ENCODE peak calls at places on chromosomes 1 and 21, in eight cellular contexts. R is COR-L47; W is heart left ventricle; P is HT-29; C is activated T-cell treated with anti-CD3 and anti-CD28 coated beads, Interleukin-2, amount 50 U/mL, for 24 hours; D is central memory CD4-positive, alpha-beta T cell; I is NCI-H510A treated with DMSO at 0.1 percent for 48 hours; E is stimulated activated CD8-positive, alpha-beta memory T cell treated with anti-CD3 and anti-CD28 coated beads, Interleukin-7, amount 100 ng/mL, for 1 hour. M is an unnamed sample.

GRCh38 chr21:38773108-38774061 is 32.3 kb upstream of the ETS2 start:
- DNase-seq in P (peak; percentile 36), E (no peak), R (no peak), W (peak; percentile 52), D (no peak), C (peak; percentile 48), I (no peak), M (no peak)

GRCh38 chr1:183993132-183993531 is 44.4 kb downstream of the COLGALT2 start:
- DNase-seq in R (no peak), P (no peak), C (no peak), I (no peak), W (no peak), E (no peak), D (no peak), M (no peak)

GRCh38 chr1:198778049-198778448 is 139.2 kb downstream of the PTPRC start:
- DNase-seq in R (no peak), C (no peak), E (no peak), D (no peak), W (no peak), P (no peak), I (no peak), M (peak; percentile 24)

GRCh38 chr1:33410091-33410701 is 20.7 kb downstream of the PHC2 start:
- DNase-seq in I (peak; percentile 61), P (no peak), C (no peak), R (no peak), E (no peak), D (no peak), W (no peak), M (no peak)

GRCh38 chr1:228933753-228934152 is 198.5 kb downstream of the RHOU start:
- DNase-seq in C (no peak), P (no peak), D (no peak), R (no peak), I (no peak), E (no peak), W (no peak), M (no peak)

GRCh38 chr1:62962794-62963776 is 179.2 kb downstream of the ATG4C start:
- DNase-seq in W (peak; percentile 30), C (peak; percentile 32), D (no peak), P (peak; percentile 33), I (no peak), E (no peak), R (peak; percentile 16), M (no peak)

GRCh38 chr21:38930065-38930464 is 124.3 kb downstream of the ETS2 start:
- DNase-seq in D (no peak), R (no peak), E (no peak), W (no peak), I (no peak), C (no peak), P (no peak), M (no peak)

GRCh38 chr1:75765697-75766355 is 20.2 kb upstream of the RABGGTB start:
- DNase-seq in R (no peak), W (no peak), P (no peak), C (no peak), I (no peak), D (no peak), E (no peak), M (no peak)

GRCh38 chr1:168917796-168918195 is 188.7 kb upstream of the ATP1B1 start:
- DNase-seq in W (no peak), P (no peak), E (no peak), C (no peak), I (no peak), D (no peak), R (no peak), M (no peak)

GRCh38 chr1:22323846-22324504 is 127.7 kb upstream of the ZBTB40 start:
- DNase-seq in I (peak; percentile 21), D (no peak), P (no peak), C (no peak), E (no peak), W (no peak), R (no peak), M (no peak)

GRCh38 chr1:237411621-237412020 is 369.6 kb downstream of the RYR2 start:
- DNase-seq in E (no peak), P (no peak), W (no peak), C (no peak), D (peak; percentile 28), I (peak; percentile 1), R (no peak), M (no peak)

GRCh38 chr21:36756527-36756926 is 57.6 kb downstream of the SIM2 start:
- DNase-seq in E (no peak), C (no peak), D (no peak), R (no peak), W (no peak), I (peak; percentile 6), P (peak; percentile 49), M (no peak)

GRCh38 chr1:68230901-68231626 is 1.3 kb downstream of the WLS start:
- DNase-seq in E (no peak), C (no peak), W (peak; percentile 55), D (no peak), P (peak; percentile 30), R (no peak), I (no peak), M (peak; percentile 33)

GRCh38 chr1:205922314-205922713 is 20.9 kb downstream of the SLC26A9 start:
- DNase-seq in I (no peak), C (no peak), P (no peak), W (no peak), R (no peak), E (no peak), D (no peak), M (no peak)

GRCh38 chr1:36351222-36351977 is 28.0 kb upstream of the EVA1B start:
- DNase-seq in W (no peak), D (no peak), C (no peak), P (no peak), R (no peak), E (no peak), I (no peak), M (no peak)

GRCh38 chr1:230350208-230350921 is 75.8 kb downstream of the PGBD5 start:
- DNase-seq in I (no peak), R (no peak), W (peak; percentile 55), D (no peak), E (no peak), P (no peak), C (no peak), M (no peak)

GRCh38 chr1:245488346-245489110 is 333.7 kb downstream of the KIF26B start:
- DNase-seq in W (no peak), C (no peak), D (no peak), R (no peak), I (no peak), P (no peak), E (no peak), M (no peak)

GRCh38 chr21:35102488-35103407 is 53.6 kb upstream of the RUNX1 start:
- DNase-seq in W (peak; percentile 62), R (no peak), E (no peak), P (no peak), D (peak; percentile 54), I (peak; percentile 5), C (peak; percentile 42), M (peak; percentile 42)

GRCh38 chr1:94335950-94336349 is 82.2 kb upstream of the ABCD3 start:
- DNase-seq in R (peak; percentile 67), P (peak; percentile 91), C (no peak), E (no peak), I (peak; percentile 97), D (no peak), W (peak; percentile 74), M (peak; percentile 69)

GRCh38 chr1:62528015-62528414 is 69.3 kb upstream of the ANGPTL3 start:
- DNase-seq in C (no peak), D (peak; percentile 1), W (peak; percentile 51), P (no peak), I (no peak), E (no peak), R (no peak), M (no peak)

GRCh38 chr21:35376406-35377135 is 327.5 kb upstream of the RUNX1 start:
- DNase-seq in P (no peak), I (no peak), R (no peak), W (no peak), E (no peak), D (no peak), C (no peak), M (no peak)